ENCODE peak calls at places on chromosomes 12 and 14, in five cellular contexts. U is A549; B is T-helper 2 cell; A is germinal center; E is CD8-positive, alpha-beta T cell. J is an unnamed sample.

GRCh38 chr12:57609091-57609780 is 2.0 kb upstream of the ARHGEF25 start:
- DNase-seq in U (no peak), B (no peak), A (no peak), E (no peak), J (no peak)

GRCh38 chr12:4825139-4825858 is 84.4 kb upstream of the KCNA1 start:
- DNase-seq in U (no peak), B (peak; percentile 22), A (no peak), E (no peak), J (no peak)

GRCh38 chr12:70615177-70615576 is 22.1 kb downstream of the PTPRB start:
- DNase-seq in U (no peak), B (no peak), A (no peak), E (no peak), J (no peak)

GRCh38 chr14:68109132-68109531 is 289.6 kb downstream of the RAD51B start:
- DNase-seq in U (no peak), B (no peak), A (no peak), E (no peak), J (no peak)

GRCh38 chr14:89198544-89199329 is 218.3 kb downstream of the FOXN3 start:
- DNase-seq in U (no peak), B (no peak), A (no peak), E (no peak), J (no peak)

GRCh38 chr14:98721061-98721460 is 550.9 kb downstream of the BCL11B start:
- DNase-seq in U (no peak), B (no peak), A (no peak), E (no peak), J (no peak)

GRCh38 chr14:76917158-76917596 is 91.0 kb downstream of the LRRC74A start:
- DNase-seq in U (peak; percentile 89), B (no peak), A (no peak), E (no peak), J (no peak)

GRCh38 chr14:52473557-52473956 is 78.7 kb downstream of the TXNDC16 start:
- DNase-seq in U (no peak), B (peak; percentile 20), A (no peak), E (no peak), J (no peak)

GRCh38 chr12:2856051-2856450 is 788 bp downstream of the TEX52 start:
- DNase-seq in U (no peak), B (no peak), A (no peak), E (no peak), J (no peak)